ENCODE peak calls at places on chromosomes 16 and 17, in seven cellular contexts. K, S, B, R, Q, W and D are unnamed samples.

GRCh38 chr16:6947291-6947690 is 385.4 kb upstream of the RBFOX1 start:
- DNase-seq in S (no peak), K (no peak), W (no peak), Q (no peak), B (no peak), R (no peak), D (no peak)

GRCh38 chr17:561118-561517 is 153.5 kb downstream of the VPS53 start:
- DNase-seq in W (peak; percentile 86), R (no peak), B (no peak), Q (no peak), S (no peak), K (no peak), D (no peak)

GRCh38 chr17:79986441-79987186 is 49.1 kb downstream of the TBC1D16 start:
- DNase-seq in K (no peak), R (no peak), Q (no peak), B (peak; percentile 89), S (no peak), W (no peak), D (no peak)

GRCh38 chr17:57557793-57558681 is 187.1 kb downstream of the CCDC182 start:
- DNase-seq in S (no peak), B (no peak), Q (no peak), K (no peak), R (no peak), W (peak; percentile 82), D (peak; percentile 86)

GRCh38 chr16:22670044-22670536 is 143.9 kb upstream of the HS3ST2 start:
- DNase-seq in W (no peak), K (no peak), R (no peak), S (no peak), B (no peak), Q (no peak), D (no peak)

GRCh38 chr17:6070280-6070894 is at the start of gene WSCD1:
- DNase-seq in W (no peak), B (peak; percentile 37), Q (no peak), R (no peak), S (no peak), K (no peak), D (peak; percentile 29)

GRCh38 chr17:50318551-50319310 is 27.2 kb upstream of the XYLT2 start:
- DNase-seq in B (no peak), W (no peak), R (no peak), S (no peak), Q (no peak), K (no peak), D (no peak)

GRCh38 chr16:50152386-50152806 is 710 bp upstream of the TENT4B start:
- DNase-seq in R (peak; percentile 55), W (peak; percentile 27), S (peak; percentile 8), Q (no peak), K (no peak), B (peak; percentile 62), D (peak; percentile 45)

GRCh38 chr16:51290410-51290809 is 139.3 kb upstream of the SALL1 start:
- DNase-seq in S (no peak), W (no peak), K (no peak), R (no peak), Q (no peak), B (no peak), D (no peak)
- H3K4me3 ChIP-seq in S (no peak overlapping the region), W (no peak overlapping the region), K (no peak overlapping the region), R (no peak overlapping the region), Q (no peak overlapping the region), B (no peak overlapping the region), D (no peak overlapping the region)

GRCh38 chr17:61221181-61221580 is 178.5 kb upstream of the TBX2 start:
- DNase-seq in S (no peak), B (no peak), W (no peak), Q (no peak), K (no peak), R (no peak), D (no peak)

GRCh38 chr17:61221597-61222471 is 177.8 kb upstream of the TBX2 start:
- DNase-seq in W (peak; percentile 59), R (no peak), S (no peak), K (no peak), B (no peak), Q (no peak), D (no peak)

GRCh38 chr17:61227866-61228265 is 171.8 kb upstream of the TBX2 start:
- DNase-seq in B (no peak), Q (no peak), K (no peak), W (no peak), S (no peak), R (no peak), D (no peak)

GRCh38 chr17:61223725-61224124 is 175.9 kb upstream of the TBX2 start:
- DNase-seq in R (no peak), S (no peak), W (no peak), Q (no peak), B (no peak), K (no peak), D (no peak)

DNA sequence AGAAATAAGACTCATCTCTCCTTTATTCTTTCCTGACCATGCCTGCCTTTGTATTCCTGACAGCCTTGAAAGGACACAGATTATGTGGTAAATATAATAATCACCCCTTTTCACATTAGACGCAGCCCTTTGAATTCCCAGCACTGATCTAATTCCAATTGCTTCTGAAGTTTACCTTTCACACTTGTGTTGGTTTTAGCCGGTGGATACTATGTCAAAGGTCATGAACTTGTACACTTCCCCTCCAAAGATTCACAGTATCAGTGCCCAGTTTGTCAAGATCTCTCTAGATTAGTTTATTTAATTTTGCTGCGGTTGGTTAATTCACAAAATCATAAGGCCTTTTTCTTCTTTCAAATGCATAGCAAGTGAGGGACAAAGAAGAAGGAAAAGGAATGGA is 174.5 kb upstream of the TBX2 start:
- DNase-seq in S (no peak), R (no peak), B (no peak), K (no peak), W (no peak), Q (no peak), D (no peak)
- H3K4me1 ChIP-seq in S (no peaks in the 10 kb centered on the region), R (no peaks in the 10 kb centered on the region), B (peaks cover 3% of the 10 kb centered on the region), K (no peaks in the 10 kb centered on the region), W (no peaks in the 10 kb centered on the region), Q (no peaks in the 10 kb centered on the region), D (peaks cover 18% of the 10 kb centered on the region)

DNA sequence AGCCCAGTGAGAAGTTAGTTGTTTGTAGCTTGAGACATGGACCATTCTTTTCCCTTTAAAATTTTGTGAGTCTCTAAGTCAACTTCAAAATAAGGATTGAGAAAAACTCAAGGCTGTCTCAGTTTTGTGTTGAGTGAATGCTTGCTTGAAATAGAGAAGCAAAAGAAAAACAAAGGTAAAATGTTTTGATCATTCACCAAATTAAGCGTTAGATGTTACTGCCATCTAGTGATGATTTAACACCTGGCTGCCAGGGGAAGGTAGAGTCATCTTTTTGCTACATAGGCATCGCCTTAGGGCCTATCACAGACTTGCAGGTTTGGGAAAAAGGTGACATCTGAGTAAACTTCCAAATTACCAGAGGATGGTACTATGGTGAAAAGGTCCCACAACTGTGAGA is 74.4 kb downstream of the PCTP start:
- DNase-seq in W (no peak), B (no peak), Q (no peak), K (no peak), S (no peak), R (no peak), D (no peak)
- TF ChIP-seq CTCF in W (no peak), B (no peak), Q (no peak), K (no peak), S (peak; percentile 49), R (peak; percentile 22), D (peak; percentile 39)

GRCh38 chr17:64777413-64778101 is 115.5 kb upstream of the SMURF2 start:
- DNase-seq in Q (no peak), B (no peak), R (no peak), S (no peak), K (no peak), W (no peak), D (peak; percentile 32)
- H3K4me3 ChIP-seq in Q (peak overlapping the region; percentile 65), B (peak overlapping the region; percentile 44), R (peak overlapping the region; percentile 19), S (no peak overlapping the region), K (peak overlapping the region; percentile 57), W (peak overlapping the region; percentile 37), D (no peak overlapping the region)

GRCh38 chr16:89317729-89318429 is 100.4 kb downstream of the ZNF778 start:
- DNase-seq in W (no peak), R (no peak), K (no peak), B (no peak), S (no peak), Q (no peak), D (no peak)

GRCh38 chr16:89316701-89317100 is 99.2 kb downstream of the ZNF778 start:
- DNase-seq in R (no peak), K (no peak), Q (no peak), B (no peak), S (no peak), W (no peak), D (no peak)

GRCh38 chr16:89315791-89316581 is 98.5 kb downstream of the ZNF778 start:
- DNase-seq in R (no peak), W (peak; percentile 93), Q (no peak), B (no peak), S (peak; percentile 83), K (no peak), D (peak; percentile 17)

GRCh38 chr16:89318430-89318758 is 100.9 kb downstream of the ZNF778 start:
- DNase-seq in S (no peak), K (no peak), Q (no peak), W (no peak), B (no peak), R (no peak), D (no peak)

DNA sequence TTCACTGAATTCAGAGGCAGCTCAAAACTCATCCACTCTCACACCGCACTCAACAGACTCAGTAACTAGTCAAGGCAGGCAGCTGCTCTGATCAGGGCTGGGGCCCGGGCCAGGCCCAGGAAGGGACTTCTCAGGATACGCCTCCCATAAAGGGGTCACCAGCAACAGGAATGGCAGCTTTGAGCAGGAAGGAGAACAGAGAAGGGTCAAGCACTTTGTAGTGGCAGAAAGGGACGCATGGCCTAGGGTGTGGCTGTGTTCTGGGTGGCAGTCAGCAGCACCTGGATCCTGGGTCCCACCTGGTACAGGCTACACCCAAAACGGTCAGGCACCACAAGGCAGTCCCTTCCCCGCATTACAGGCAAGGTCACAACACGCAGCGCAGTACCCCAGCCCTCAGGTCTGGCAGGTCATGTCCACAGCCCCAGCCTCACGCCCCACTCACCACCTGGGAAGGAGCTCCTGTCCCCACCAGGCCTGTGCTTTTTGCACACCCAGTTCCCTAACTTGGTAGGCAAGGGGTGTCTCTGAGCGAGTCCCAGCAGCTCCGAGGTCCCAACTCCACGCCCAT is 99.7 kb downstream of the ZNF778 start:
- DNase-seq in B (no peak), W (no peak), S (no peak), R (no peak), Q (no peak), K (no peak), D (no peak)
- H3K4me1 ChIP-seq in B (peaks cover 32% of the 10 kb centered on the region), W (peaks cover 71% of the 10 kb centered on the region), S (peaks cover 86% of the 10 kb centered on the region), R (peaks cover 20% of the 10 kb centered on the region), Q (peaks cover 37% of the 10 kb centered on the region), K (peaks cover 100% of the 10 kb centered on the region), D (peaks cover 28% of the 10 kb centered on the region)

DNA sequence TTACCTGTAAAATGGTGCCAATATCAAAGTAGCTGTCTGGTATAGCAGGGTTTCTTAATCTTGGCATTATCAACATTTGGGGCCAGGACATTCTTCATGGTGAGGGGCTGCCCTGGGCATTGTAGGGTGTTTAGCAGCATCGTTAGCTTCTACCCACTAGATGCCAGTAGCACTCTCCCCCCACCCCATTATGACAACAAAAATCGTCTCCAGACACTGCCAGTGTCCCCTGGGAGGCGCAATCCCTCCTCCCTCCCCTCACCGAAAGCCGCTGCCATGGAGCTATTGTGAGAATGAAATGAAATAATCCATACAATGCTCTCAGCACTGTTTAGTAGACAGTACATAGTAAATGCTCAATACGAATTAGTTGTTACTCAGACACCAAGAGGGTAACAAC is 502.8 kb downstream of the NPIPA7 start:
- DNase-seq in K (no peak), R (no peak), Q (no peak), S (no peak), W (no peak), B (no peak), D (no peak)
- TF ChIP-seq CTCF in K (no peak), R (no peak), Q (no peak), S (no peak), W (no peak), B (no peak), D (no peak)